ENCODE peak calls at places on chromosomes 13 and 19, in nine cellular contexts. A is mucosa of gallbladder; H is CD8-positive, alpha-beta memory T cell; W is amniotic stem cell; K is stimulated activated CD4-positive, alpha-beta T cell treated with anti-CD3 and anti-CD28 coated beads, Interleukin-4, amount 100 ng/mL, for 1 hour; S is activated T-cell treated with anti-CD3 and anti-CD28 coated beads for 4 hours; G is T-helper 9 cell; O is nephron progenitor cell; U is cardiac septum. C is an unnamed sample.

GRCh38 chr19:29040291-29040690 is 172.7 kb downstream of the UQCRFS1 start:
- DNase-seq in A (peak), H (no peak), W (no peak), K (no peak), S (no peak), G (no peak), O (no peak), U (peak), C (no peak)

GRCh38 chr19:49491030-49491803 is 3.8 kb downstream of the RPL13A start:
- DNase-seq in A (no peak), H (no peak), W (no peak), K (no peak), S (no peak), G (no peak), O (no peak), U (no peak), C (no peak)

GRCh38 chr13:38866649-38867048 is 124.0 kb downstream of the STOML3 start:
- DNase-seq in A (no peak), H (no peak), W (no peak), K (no peak), S (no peak), G (no peak), O (no peak), U (no peak), C (no peak)

GRCh38 chr13:63501702-63502101 is 2086.1 kb upstream of the PCDH20 start:
- DNase-seq in A (no peak), H (no peak), W (no peak), K (no peak), S (no peak), G (no peak), O (no peak), U (no peak), C (no peak)

GRCh38 chr19:10230155-10230903 is 802 bp downstream of the S1PR2 start:
- DNase-seq in A (peak), H (peak), W (no peak), K (peak), S (peak), G (peak), O (peak), U (no peak), C (no peak)

GRCh38 chr13:29118471-29118870 is 298.3 kb downstream of the MTUS2 start:
- DNase-seq in A (no peak), H (no peak), W (no peak), K (no peak), S (no peak), G (no peak), O (no peak), U (no peak), C (no peak)

GRCh38 chr13:71866173-71867091 is 572 bp downstream of the DACH1 start:
- DNase-seq in A (no peak), H (no peak), W (no peak), K (peak), S (no peak), G (no peak), O (peak), U (no peak), C (no peak)

GRCh38 chr13:46542833-46543232 is 10.1 kb upstream of the LRCH1 start:
- DNase-seq in A (no peak), H (no peak), W (no peak), K (no peak), S (no peak), G (no peak), O (no peak), U (no peak), C (no peak)

GRCh38 chr13:23433171-23434153 is at the start of gene SACS:
- DNase-seq in A (no peak), H (no peak), W (no peak), K (no peak), S (no peak), G (no peak), O (peak), U (no peak), C (peak)

GRCh38 chr19:6740589-6741348 is 1.3 kb downstream of the TRIP10 start:
- DNase-seq in A (no peak), H (no peak), W (no peak), K (no peak), S (no peak), G (peak), O (peak), U (no peak), C (peak)

GRCh38 chr19:57746580-57747471 is at the start of gene ZNF776:
- DNase-seq in A (peak), H (peak), W (peak), K (peak), S (peak), G (peak), O (peak), U (peak), C (peak)

GRCh38 chr19:15584541-15585115 is 30.4 kb upstream of the CYP4F8 start:
- DNase-seq in A (peak), H (peak), W (no peak), K (peak), S (peak), G (peak), O (peak), U (peak), C (peak)

GRCh38 chr13:26531751-26532150 is 25.7 kb upstream of the WASF3 start:
- DNase-seq in A (no peak), H (no peak), W (no peak), K (no peak), S (no peak), G (no peak), O (no peak), U (no peak), C (no peak)

GRCh38 chr13:34734932-34735331 is 207.1 kb upstream of the NBEA start:
- DNase-seq in A (no peak), H (no peak), W (no peak), K (no peak), S (no peak), G (no peak), O (no peak), U (no peak), C (no peak)

GRCh38 chr19:5225486-5226345 is 114.9 kb downstream of the PTPRS start:
- DNase-seq in A (no peak), H (no peak), W (no peak), K (no peak), S (no peak), G (no peak), O (peak), U (no peak), C (no peak)

GRCh38 chr19:6161271-6161850 is 25.9 kb downstream of the ACSBG2 start:
- DNase-seq in A (peak), H (peak), W (no peak), K (peak), S (peak), G (peak), O (peak), U (no peak), C (peak)

GRCh38 chr19:32543107-32543900 is 37.7 kb upstream of the PDCD5 start:
- DNase-seq in A (no peak), H (no peak), W (no peak), K (no peak), S (no peak), G (no peak), O (no peak), U (no peak), C (peak)

GRCh38 chr19:3175761-3176714 is 2.5 kb upstream of the S1PR4 start:
- DNase-seq in A (peak), H (peak), W (peak), K (no peak), S (no peak), G (no peak), O (no peak), U (no peak), C (no peak)

GRCh38 chr19:16945364-16945714 is 56.5 kb downstream of the F2RL3 start:
- DNase-seq in A (no peak), H (no peak), W (no peak), K (no peak), S (no peak), G (no peak), O (no peak), U (no peak), C (no peak)

GRCh38 chr19:19858751-19859150 is 6.9 kb upstream of the ZNF253 start:
- DNase-seq in A (no peak), H (no peak), W (no peak), K (no peak), S (no peak), G (no peak), O (no peak), U (no peak), C (no peak)

GRCh38 chr19:41616785-41617621 is 9.9 kb downstream of the CEACAM4 start:
- DNase-seq in A (no peak), H (no peak), W (no peak), K (no peak), S (no peak), G (no peak), O (peak), U (no peak), C (peak)

GRCh38 chr13:110965038-110965754 is 50.3 kb upstream of the ANKRD10 start:
- DNase-seq in A (peak), H (no peak), W (peak), K (no peak), S (no peak), G (no peak), O (no peak), U (no peak), C (peak)

GRCh38 chr19:47573076-47574026 is at the start of gene ZNF541:
- DNase-seq in A (peak), H (peak), W (no peak), K (peak), S (peak), G (peak), O (no peak), U (no peak), C (no peak)

GRCh38 chr19:963401-964022 is 20.6 kb upstream of the WDR18 start:
- DNase-seq in A (no peak), H (no peak), W (no peak), K (no peak), S (no peak), G (no peak), O (no peak), U (no peak), C (no peak)

GRCh38 chr13:97798836-97799235 is 154.6 kb upstream of the IPO5 start:
- DNase-seq in A (no peak), H (no peak), W (no peak), K (no peak), S (no peak), G (no peak), O (no peak), U (no peak), C (no peak)

GRCh38 chr19:32830231-32831014 is 39.1 kb downstream of the SLC7A9 start:
- DNase-seq in A (no peak), H (no peak), W (no peak), K (no peak), S (no peak), G (no peak), O (no peak), U (no peak), C (no peak)

GRCh38 chr19:16066611-16067104 is 9.6 kb upstream of the TPM4 start:
- DNase-seq in A (no peak), H (peak), W (no peak), K (peak), S (peak), G (no peak), O (no peak), U (no peak), C (peak)

GRCh38 chr19:19656451-19657396 is 6.8 kb downstream of the ATP13A1 start:
- DNase-seq in A (no peak), H (no peak), W (no peak), K (no peak), S (no peak), G (no peak), O (no peak), U (no peak), C (no peak)

GRCh38 chr19:8881512-8881911 is 49.3 kb downstream of the MBD3L1 start:
- DNase-seq in A (no peak), H (no peak), W (no peak), K (no peak), S (no peak), G (no peak), O (no peak), U (no peak), C (no peak)

GRCh38 chr13:98565726-98566577 is 11.0 kb downstream of the STK24 start:
- DNase-seq in A (peak), H (no peak), W (no peak), K (no peak), S (no peak), G (no peak), O (no peak), U (no peak), C (no peak)

GRCh38 chr13:21670006-21670882 is 629 bp upstream of the FGF9 start:
- DNase-seq in A (peak), H (peak), W (no peak), K (peak), S (peak), G (peak), O (peak), U (peak), C (no peak)

GRCh38 chr19:44988896-44989563 is 12.2 kb upstream of the RELB start:
- DNase-seq in A (peak), H (peak), W (peak), K (peak), S (peak), G (peak), O (peak), U (peak), C (peak)

GRCh38 chr19:16799740-16800139 is 29.5 kb upstream of the SIN3B start:
- DNase-seq in A (no peak), H (no peak), W (no peak), K (no peak), S (no peak), G (no peak), O (no peak), U (no peak), C (no peak)

GRCh38 chr19:18541258-18541991 is 1.9 kb downstream of the FKBP8 start:
- DNase-seq in A (no peak), H (no peak), W (no peak), K (peak), S (no peak), G (no peak), O (no peak), U (no peak), C (no peak)

GRCh38 chr13:43388282-43389034 is 365.1 kb downstream of the DNAJC15 start:
- DNase-seq in A (peak), H (no peak), W (no peak), K (no peak), S (no peak), G (no peak), O (no peak), U (no peak), C (no peak)

GRCh38 chr19:3123088-3123721 is 12.6 kb upstream of the GNA15 start:
- DNase-seq in A (no peak), H (no peak), W (no peak), K (no peak), S (no peak), G (no peak), O (no peak), U (no peak), C (no peak)

GRCh38 chr19:558770-559439 is 13.5 kb upstream of the BSG start:
- DNase-seq in A (no peak), H (no peak), W (no peak), K (no peak), S (no peak), G (no peak), O (no peak), U (no peak), C (no peak)

GRCh38 chr13:48801255-48801654 is 147.5 kb downstream of the CYSLTR2 start:
- DNase-seq in A (no peak), H (no peak), W (no peak), K (no peak), S (no peak), G (no peak), O (no peak), U (no peak), C (no peak)

GRCh38 chr13:112658807-112659206 is 31.0 kb upstream of the ATP11A start:
- DNase-seq in A (no peak), H (no peak), W (no peak), K (no peak), S (no peak), G (no peak), O (no peak), U (peak), C (no peak)